ENCODE peak calls at places on chromosomes 7 and 10, in four cellular contexts. One of them, this sample, is unnamed.

GRCh38 chr10:43188702-43189101 is 50.5 kb downstream of the CSGALNACT2 start:
- DNase-seq in A549: no peak
- DNase-seq in neuronal stem cell: no peak
- DNase-seq in osteoblast: no peak
- DNase-seq in this sample: peak

GRCh38 chr10:32142646-32143045 is 86.4 kb upstream of the KIF5B start:
- DNase-seq in osteoblast: no peak
- DNase-seq in neuronal stem cell: no peak
- DNase-seq in A549: no peak
- DNase-seq in this sample: peak

GRCh38 chr7:135690566-135690965 is 28.3 kb downstream of the STMP1 start:
- DNase-seq in neuronal stem cell: no peak
- DNase-seq in A549: no peak
- DNase-seq in osteoblast: peak
- DNase-seq in this sample: peak

GRCh38 chr10:119728172-119728800 is 2.4 kb downstream of the INPP5F start:
- DNase-seq in neuronal stem cell: no peak
- DNase-seq in osteoblast: no peak
- DNase-seq in A549: no peak
- DNase-seq in this sample: no peak

GRCh38 chr10:34827087-34827766 is 12.1 kb upstream of the PARD3 start:
- DNase-seq in A549: no peak
- DNase-seq in neuronal stem cell: no peak
- DNase-seq in osteoblast: no peak
- DNase-seq in this sample: no peak

GRCh38 chr10:86401588-86402282 is 35.1 kb upstream of the GRID1 start:
- DNase-seq in neuronal stem cell: no peak
- DNase-seq in osteoblast: no peak
- DNase-seq in A549: peak
- DNase-seq in this sample: no peak

GRCh38 chr7:50333266-50333665 is 28.8 kb downstream of the IKZF1 start:
- DNase-seq in osteoblast: no peak
- DNase-seq in A549: no peak
- DNase-seq in neuronal stem cell: no peak
- DNase-seq in this sample: no peak

GRCh38 chr10:34761443-34761842 is 53.7 kb downstream of the PARD3 start:
- DNase-seq in neuronal stem cell: no peak
- DNase-seq in A549: no peak
- DNase-seq in osteoblast: no peak
- DNase-seq in this sample: no peak

GRCh38 chr7:34850681-34851080 is 186.6 kb downstream of the DPY19L1 start:
- DNase-seq in neuronal stem cell: no peak
- DNase-seq in A549: no peak
- DNase-seq in osteoblast: no peak
- DNase-seq in this sample: no peak

GRCh38 chr10:12448729-12449391 is 99.5 kb downstream of the CAMK1D start:
- DNase-seq in osteoblast: peak
- DNase-seq in neuronal stem cell: no peak
- DNase-seq in A549: peak
- DNase-seq in this sample: peak

GRCh38 chr7:144827581-144828139 is 8.2 kb downstream of the TPK1 start:
- DNase-seq in A549: no peak
- DNase-seq in osteoblast: no peak
- DNase-seq in neuronal stem cell: no peak
- DNase-seq in this sample: peak

GRCh38 chr10:103977204-103977603 is 10.3 kb downstream of the SLK start:
- DNase-seq in A549: no peak
- DNase-seq in osteoblast: no peak
- DNase-seq in neuronal stem cell: no peak
- DNase-seq in this sample: no peak

GRCh38 chr7:2128601-2129375 is 104.0 kb downstream of the MAD1L1 start:
- DNase-seq in A549: no peak
- DNase-seq in neuronal stem cell: no peak
- DNase-seq in osteoblast: no peak
- DNase-seq in this sample: no peak

GRCh38 chr7:25924061-25924460 is 227.9 kb upstream of the NFE2L3 start:
- DNase-seq in neuronal stem cell: no peak
- DNase-seq in osteoblast: no peak
- DNase-seq in A549: no peak
- DNase-seq in this sample: no peak

GRCh38 chr10:57023626-57024025 is 662.6 kb upstream of the ZWINT start:
- DNase-seq in A549: no peak
- DNase-seq in neuronal stem cell: no peak
- DNase-seq in osteoblast: no peak
- DNase-seq in this sample: no peak

GRCh38 chr10:23081156-23081833 is 14.1 kb upstream of the MSRB2 start:
- DNase-seq in A549: no peak
- DNase-seq in osteoblast: no peak
- DNase-seq in neuronal stem cell: no peak
- DNase-seq in this sample: peak

GRCh38 chr7:17671956-17672355 is 268.3 kb downstream of the SNX13 start:
- DNase-seq in A549: no peak
- DNase-seq in osteoblast: no peak
- DNase-seq in neuronal stem cell: no peak
- DNase-seq in this sample: no peak

GRCh38 chr7:107725138-107725740 is 18.7 kb upstream of the CBLL1 start:
- DNase-seq in A549: peak
- DNase-seq in osteoblast: peak
- DNase-seq in neuronal stem cell: peak
- DNase-seq in this sample: peak

GRCh38 chr7:36648441-36648840 is 75.9 kb downstream of the AOAH start:
- DNase-seq in neuronal stem cell: no peak
- DNase-seq in A549: no peak
- DNase-seq in osteoblast: no peak
- DNase-seq in this sample: no peak

GRCh38 chr7:151016505-151016904 is 7.8 kb downstream of the ATG9B start:
- DNase-seq in A549: no peak
- DNase-seq in osteoblast: no peak
- DNase-seq in neuronal stem cell: no peak
- DNase-seq in this sample: no peak

GRCh38 chr7:139061416-139061815 is 25.6 kb upstream of the ZC3HAV1L start:
- DNase-seq in neuronal stem cell: no peak
- DNase-seq in A549: no peak
- DNase-seq in osteoblast: no peak
- DNase-seq in this sample: peak

GRCh38 chr7:15341811-15342210 is 220.0 kb downstream of the AGMO start:
- DNase-seq in osteoblast: no peak
- DNase-seq in A549: no peak
- DNase-seq in neuronal stem cell: no peak
- DNase-seq in this sample: no peak

GRCh38 chr7:43648725-43649406 is 66.0 kb downstream of the STK17A start:
- DNase-seq in neuronal stem cell: no peak
- DNase-seq in osteoblast: no peak
- DNase-seq in A549: no peak
- DNase-seq in this sample: peak

GRCh38 chr7:120272261-120272895 is 597 bp upstream of the KCND2 start:
- DNase-seq in A549: peak
- DNase-seq in neuronal stem cell: peak
- DNase-seq in osteoblast: peak
- DNase-seq in this sample: peak

GRCh38 chr7:35550831-35551230 is 144.1 kb downstream of the HERPUD2 start:
- DNase-seq in A549: no peak
- DNase-seq in neuronal stem cell: no peak
- DNase-seq in osteoblast: no peak
- DNase-seq in this sample: no peak

GRCh38 chr7:101857358-101857794 is 40.0 kb downstream of the CUX1 start:
- DNase-seq in neuronal stem cell: no peak
- DNase-seq in osteoblast: no peak
- DNase-seq in A549: no peak
- DNase-seq in this sample: no peak
- H3K4me3 ChIP-seq in neuronal stem cell: no peak
- H3K4me3 ChIP-seq in osteoblast: no peak
- H3K4me3 ChIP-seq in A549: no peak
- H3K4me3 ChIP-seq in this sample: no peak

GRCh38 chr7:9407816-9408215 is 974.4 kb downstream of the NXPH1 start:
- DNase-seq in osteoblast: no peak
- DNase-seq in neuronal stem cell: no peak
- DNase-seq in A549: no peak
- DNase-seq in this sample: peak
- H3K27ac ChIP-seq in osteoblast: no peak
- H3K27ac ChIP-seq in neuronal stem cell: no peak
- H3K27ac ChIP-seq in A549: no peak
- H3K27ac ChIP-seq in this sample: no peak

GRCh38 chr7:29488977-29489376 is 74.7 kb upstream of the PRR15 start:
- DNase-seq in osteoblast: peak
- DNase-seq in A549: peak
- DNase-seq in neuronal stem cell: no peak
- DNase-seq in this sample: peak

GRCh38 chr7:29488203-29488970 is 75.2 kb upstream of the PRR15 start:
- DNase-seq in neuronal stem cell: no peak
- DNase-seq in A549: no peak
- DNase-seq in osteoblast: no peak
- DNase-seq in this sample: peak

GRCh38 chr7:29485376-29486190 is 78.1 kb upstream of the PRR15 start:
- DNase-seq in A549: no peak
- DNase-seq in osteoblast: no peak
- DNase-seq in neuronal stem cell: no peak
- DNase-seq in this sample: no peak

GRCh38 chr7:29486191-29486700 is 77.4 kb upstream of the PRR15 start:
- DNase-seq in osteoblast: no peak
- DNase-seq in A549: no peak
- DNase-seq in neuronal stem cell: no peak
- DNase-seq in this sample: no peak

GRCh38 chr7:29487424-29487823 is 76.2 kb upstream of the PRR15 start:
- DNase-seq in neuronal stem cell: no peak
- DNase-seq in osteoblast: no peak
- DNase-seq in A549: no peak
- DNase-seq in this sample: no peak
- H3K4me2 ChIP-seq in neuronal stem cell: no peak
- H3K4me2 ChIP-seq in osteoblast: no peak
- H3K4me2 ChIP-seq in A549: no peak
- H3K4me2 ChIP-seq in this sample: no peak

GRCh38 chr7:137403282-137403681 is 59.7 kb upstream of the PTN start:
- DNase-seq in A549: no peak
- DNase-seq in neuronal stem cell: no peak
- DNase-seq in osteoblast: no peak
- DNase-seq in this sample: no peak
- H3K4me3 ChIP-seq in A549: no peak
- H3K4me3 ChIP-seq in neuronal stem cell: peak
- H3K4me3 ChIP-seq in osteoblast: no peak
- H3K4me3 ChIP-seq in this sample: no peak

DNA sequence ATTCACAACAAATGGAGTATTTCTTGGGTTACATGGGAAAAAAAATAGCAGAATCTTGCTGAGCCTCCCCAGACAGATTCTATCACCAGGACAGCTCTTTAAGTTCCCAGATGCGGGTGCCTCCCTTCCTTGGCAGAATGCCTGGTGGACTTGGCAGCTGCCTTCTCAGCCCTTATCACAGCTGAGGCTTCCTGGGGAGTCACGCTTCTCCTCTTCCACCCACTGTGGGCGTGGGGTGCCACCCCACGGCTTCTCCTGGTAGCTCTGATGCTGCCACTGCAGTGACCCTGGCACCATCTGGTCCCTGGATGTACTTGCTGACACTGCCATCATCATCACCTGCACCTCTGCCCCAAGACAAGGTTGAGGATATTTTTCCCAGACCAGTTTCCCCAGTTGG is 16.2 kb upstream of the NME8 start:
- DNase-seq in neuronal stem cell: no peak
- DNase-seq in A549: peak
- DNase-seq in osteoblast: no peak
- DNase-seq in this sample: peak
- H3K27ac ChIP-seq in neuronal stem cell: no peak
- H3K27ac ChIP-seq in A549: peak
- H3K27ac ChIP-seq in osteoblast: no peak
- H3K27ac ChIP-seq in this sample: no peak

GRCh38 chr10:122461367-122461728 is at the start of gene HTRA1:
- DNase-seq in neuronal stem cell: peak
- DNase-seq in A549: peak
- DNase-seq in osteoblast: peak
- DNase-seq in this sample: peak
- H3K4me2 ChIP-seq in neuronal stem cell: peak
- H3K4me2 ChIP-seq in A549: peak
- H3K4me2 ChIP-seq in osteoblast: peak
- H3K4me2 ChIP-seq in this sample: peak

DNA sequence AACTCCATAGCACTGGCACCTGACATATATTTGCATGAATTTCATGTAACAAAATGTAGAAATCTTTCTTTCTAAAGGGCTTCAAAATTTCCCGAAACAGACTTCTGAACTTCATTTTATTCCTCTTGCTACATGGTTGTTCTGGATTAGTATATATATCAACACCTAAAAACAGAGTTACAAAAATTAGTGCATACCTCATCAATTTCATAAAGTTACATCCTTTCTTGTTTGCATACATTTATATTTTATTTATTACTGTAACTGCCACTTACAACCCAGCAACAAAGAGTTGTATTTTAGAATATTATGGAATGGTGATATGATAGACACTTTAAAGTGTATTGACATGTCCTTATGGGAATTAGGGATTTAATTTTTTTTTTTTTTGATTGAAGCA is 2.0 kb upstream of the ITGB8 start:
- DNase-seq in neuronal stem cell: no peak
- DNase-seq in A549: no peak
- DNase-seq in osteoblast: no peak
- DNase-seq in this sample: no peak
- H3K4me3 ChIP-seq in neuronal stem cell: no peak
- H3K4me3 ChIP-seq in A549: no peak
- H3K4me3 ChIP-seq in osteoblast: no peak
- H3K4me3 ChIP-seq in this sample: no peak

GRCh38 chr10:61964949-61965693 is 63.6 kb downstream of the ARID5B start:
- DNase-seq in osteoblast: no peak
- DNase-seq in neuronal stem cell: no peak
- DNase-seq in A549: no peak
- DNase-seq in this sample: no peak
- H3K27ac ChIP-seq in osteoblast: no peak
- H3K27ac ChIP-seq in neuronal stem cell: no peak
- H3K27ac ChIP-seq in A549: no peak
- H3K27ac ChIP-seq in this sample: no peak

DNA sequence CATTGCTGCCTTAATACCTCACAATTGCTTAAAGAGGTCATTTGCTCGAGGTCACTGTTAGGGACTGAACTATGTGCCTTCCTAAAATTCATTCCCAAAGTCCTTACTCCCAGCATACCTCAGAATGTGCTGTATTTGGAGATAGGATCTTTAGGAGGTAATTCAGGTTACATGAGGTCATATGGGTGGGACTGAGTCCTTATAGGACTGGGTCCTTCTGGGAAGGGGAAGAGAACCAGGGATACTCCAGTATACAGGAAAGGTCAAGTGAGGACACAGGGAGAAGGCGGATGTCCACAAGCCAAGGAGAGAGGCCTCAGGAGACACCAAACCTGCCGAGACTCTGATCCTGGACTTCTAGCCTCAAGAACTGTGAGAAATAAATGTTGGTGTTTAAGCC is 253.3 kb downstream of the PRPF18 start:
- DNase-seq in osteoblast: no peak
- DNase-seq in neuronal stem cell: no peak
- DNase-seq in A549: no peak
- DNase-seq in this sample: no peak
- H3K4me2 ChIP-seq in osteoblast: peak
- H3K4me2 ChIP-seq in neuronal stem cell: no peak
- H3K4me2 ChIP-seq in A549: no peak
- H3K4me2 ChIP-seq in this sample: peak